ENCODE peak calls at places on chromosomes 12 and 14, in eight cellular contexts. H, C, B, U, I, D, W and Z are unnamed samples.
A peak's percentile ranks its signal among the peaks of the same experiment; 100 is the strongest.

GRCh38 chr12:27841392-27841882 is 61.4 kb upstream of the MANSC4 start:
- DNase-seq in D (no peak), H (peak; percentile 64), B (peak; percentile 24), U (no peak), W (no peak), I (no peak), C (no peak), Z (no peak)

GRCh38 chr12:106926657-106927056 is 29.1 kb upstream of the TMEM263 start:
- DNase-seq in B (no peak), C (no peak), W (no peak), U (no peak), H (no peak), I (no peak), D (no peak), Z (no peak)

GRCh38 chr14:29861996-29862395 is 65.7 kb downstream of the PRKD1 start:
- DNase-seq in B (no peak), H (peak; percentile 25), U (no peak), I (no peak), W (no peak), D (no peak), C (no peak), Z (no peak)

GRCh38 chr12:112349440-112349839 is 32.8 kb downstream of the HECTD4 start:
- DNase-seq in D (no peak), H (no peak), U (no peak), B (peak; percentile 41), I (no peak), W (no peak), C (no peak), Z (no peak)

GRCh38 chr14:35229495-35230089 is 62.6 kb upstream of the PSMA6 start:
- DNase-seq in B (no peak), U (no peak), C (no peak), W (no peak), I (no peak), D (no peak), H (no peak), Z (no peak)

GRCh38 chr12:47757840-47758583 is 668 bp downstream of the RAPGEF3 start:
- DNase-seq in H (no peak), C (peak; percentile 84), D (no peak), W (no peak), B (no peak), I (no peak), U (no peak), Z (no peak)

GRCh38 chr14:68977741-68978549 is 1.2 kb downstream of the ACTN1 start:
- DNase-seq in D (peak; percentile 67), B (peak; percentile 95), C (peak; percentile 70), U (peak; percentile 55), W (peak; percentile 82), I (peak; percentile 77), H (peak; percentile 95), Z (peak; percentile 92)

GRCh38 chr14:53780156-53780555 is 176.5 kb downstream of the BMP4 start:
- DNase-seq in H (no peak), U (no peak), W (no peak), D (no peak), I (no peak), C (no peak), B (no peak), Z (no peak)

GRCh38 chr14:37034410-37035285 is 137.8 kb downstream of the SLC25A21 start:
- DNase-seq in W (no peak), U (no peak), D (no peak), I (no peak), H (peak; percentile 86), B (peak; percentile 20), C (no peak), Z (no peak)

GRCh38 chr12:52612431-52613290 is 5.7 kb downstream of the KRT73 start:
- DNase-seq in C (no peak), W (no peak), H (no peak), D (no peak), I (no peak), B (no peak), U (no peak), Z (no peak)

GRCh38 chr14:98591161-98591560 is 680.8 kb downstream of the BCL11B start:
- DNase-seq in D (no peak), I (no peak), B (no peak), W (no peak), H (no peak), C (no peak), U (no peak), Z (no peak)

GRCh38 chr12:31519525-31519924 is 71.4 kb downstream of the DENND5B start:
- DNase-seq in D (no peak), C (no peak), B (no peak), U (no peak), H (no peak), W (no peak), I (no peak), Z (no peak)

GRCh38 chr12:115451785-115452736 is 768.1 kb upstream of the TBX3 start:
- DNase-seq in B (peak; percentile 10), I (peak; percentile 74), U (no peak), H (peak; percentile 37), W (no peak), C (peak; percentile 55), D (no peak), Z (no peak)

GRCh38 chr12:125633686-125634085 is 568.5 kb downstream of the AACS start:
- DNase-seq in I (no peak), B (no peak), U (no peak), H (no peak), D (no peak), C (no peak), W (no peak), Z (no peak)

GRCh38 chr14:76958975-76959710 is 69.4 kb downstream of the IRF2BPL start:
- DNase-seq in C (peak; percentile 42), H (peak; percentile 95), W (peak; percentile 72), B (peak; percentile 72), D (no peak), I (no peak), U (no peak), Z (no peak)

GRCh38 chr12:50100561-50100960 is 3.2 kb upstream of the GPD1 start:
- DNase-seq in B (no peak), W (no peak), D (no peak), H (no peak), U (no peak), I (no peak), C (no peak), Z (no peak)

GRCh38 chr14:38207342-38207741 is 362 bp upstream of the SSTR1 start:
- DNase-seq in H (no peak), W (no peak), D (no peak), U (no peak), B (no peak), I (no peak), C (no peak), Z (no peak)

GRCh38 chr12:53078425-53079225 is 565 bp downstream of the SPRYD3 start:
- DNase-seq in D (peak; percentile 77), U (peak; percentile 71), B (peak; percentile 29), W (no peak), I (no peak), H (peak; percentile 35), C (peak; percentile 67), Z (no peak)

GRCh38 chr12:123271182-123271491 is 519 bp downstream of the CDK2AP1 start:
- DNase-seq in I (peak; percentile 89), C (peak; percentile 75), W (peak; percentile 63), B (peak; percentile 33), D (peak; percentile 74), H (peak; percentile 46), U (peak; percentile 67), Z (peak; percentile 95)

GRCh38 chr12:46049665-46050064 is 59.3 kb upstream of the SCAF11 start:
- DNase-seq in U (no peak), I (no peak), H (no peak), B (no peak), W (no peak), C (no peak), D (no peak), Z (no peak)
- H3K9me3 ChIP-seq in U (peaks cover 3% of the 10 kb centered on the region), I (no peaks in the 10 kb centered on the region), H (no peaks in the 10 kb centered on the region), B (peaks cover 15% of the 10 kb centered on the region), W (peaks cover 39% of the 10 kb centered on the region), C (no peaks in the 10 kb centered on the region), D (no peaks in the 10 kb centered on the region), Z (peaks cover 59% of the 10 kb centered on the region)

GRCh38 chr14:81437226-81437625 is 37.1 kb upstream of the STON2 start:
- DNase-seq in H (no peak), D (no peak), B (no peak), U (no peak), C (no peak), I (no peak), W (no peak), Z (no peak)

GRCh38 chr14:81435048-81435577 is 35.0 kb upstream of the STON2 start:
- DNase-seq in B (no peak), D (no peak), W (no peak), U (no peak), C (no peak), H (no peak), I (no peak), Z (no peak)

GRCh38 chr14:81435578-81436295 is 35.6 kb upstream of the STON2 start:
- DNase-seq in B (peak; percentile 2), C (peak; percentile 59), H (peak; percentile 44), I (peak; percentile 76), W (peak; percentile 44), U (no peak), D (peak; percentile 30), Z (peak; percentile 85)

GRCh38 chr14:81434230-81434629 is 34.1 kb upstream of the STON2 start:
- DNase-seq in W (no peak), I (no peak), H (no peak), D (no peak), C (no peak), B (no peak), U (no peak), Z (no peak)

GRCh38 chr14:81436296-81437138 is 36.4 kb upstream of the STON2 start:
- DNase-seq in U (peak; percentile 18), H (peak; percentile 59), C (peak; percentile 87), W (peak; percentile 73), B (peak; percentile 45), D (no peak), I (peak; percentile 94), Z (peak; percentile 91)
- H3K4me3 ChIP-seq in U (peak overlapping the region; percentile 61), H (peak overlapping the region; percentile 44), C (peak overlapping the region; percentile 48), W (peak overlapping the region; percentile 48), B (peak overlapping the region; percentile 43), D (peak overlapping the region; percentile 45), I (peak overlapping the region; percentile 54), Z (peak overlapping the region; percentile 45)

GRCh38 chr12:57452181-57452936 is 2.7 kb upstream of the INHBE start:
- DNase-seq in H (peak; percentile 94), B (peak; percentile 97), U (no peak), I (no peak), C (no peak), D (no peak), W (no peak), Z (no peak)

GRCh38 chr12:57454566-57455373 is at the start of gene INHBE:
- DNase-seq in D (no peak), C (no peak), W (no peak), H (peak; percentile 69), B (peak; percentile 96), I (no peak), U (no peak), Z (no peak)

GRCh38 chr12:57451233-57451778 is 3.8 kb upstream of the INHBE start:
- DNase-seq in U (no peak), H (peak; percentile 22), C (no peak), D (no peak), W (no peak), I (no peak), B (peak; percentile 38), Z (no peak)

GRCh38 chr12:57454213-57454565 is 918 bp upstream of the INHBE start:
- DNase-seq in I (no peak), D (no peak), C (no peak), H (no peak), U (no peak), B (no peak), W (no peak), Z (no peak)

GRCh38 chr12:57452937-57453509 is 2.1 kb upstream of the INHBE start:
- DNase-seq in B (peak; percentile 84), C (peak; percentile 81), H (peak; percentile 65), I (peak; percentile 89), D (peak; percentile 32), W (peak; percentile 81), U (peak; percentile 67), Z (peak; percentile 78)
- TF ChIP-seq CTCF in B (peak; percentile 98), C (peak; percentile 95), H (peak; percentile 98), I (peak; percentile 88), D (peak; percentile 37), W (peak; percentile 97), U (peak; percentile 81), Z (peak; percentile 89)

GRCh38 chr14:79597561-79597960 is 613.7 kb downstream of the DIO2 start:
- DNase-seq in B (peak; percentile 75), U (no peak), I (no peak), W (no peak), H (peak; percentile 82), D (no peak), C (no peak), Z (no peak)
- H3K9me3 ChIP-seq in B (peaks cover 2% of the 10 kb centered on the region), U (no peaks in the 10 kb centered on the region), I (no peaks in the 10 kb centered on the region), W (no peaks in the 10 kb centered on the region), H (no peaks in the 10 kb centered on the region), D (no peaks in the 10 kb centered on the region), C (no peaks in the 10 kb centered on the region), Z (no peaks in the 10 kb centered on the region)